ENCODE peak calls at places on chromosome 4, in nine cellular contexts. D is Panc1; Z is kidney; X is ovary; H is pancreas; K is uterus; N is RWPE1; P is substantia nigra; I is CD4-positive, alpha-beta T cell. M is an unnamed sample.
A peak's percentile ranks its signal among the peaks of the same experiment; 100 is the strongest.

GRCh38 chr4:65450899-65451298 is 219.4 kb downstream of the EPHA5 start:
- DNase-seq in X (no peak), Z (no peak), H (no peak), D (no peak), P (no peak), I (no peak), N (no peak), K (no peak), M (no peak)

GRCh38 chr4:185835814-185836213 is 23.8 kb upstream of the SORBS2 start:
- DNase-seq in N (no peak), P (no peak), D (no peak), H (no peak), Z (no peak), I (no peak), K (no peak), X (no peak), M (no peak)

GRCh38 chr4:127188847-127189246 is 443.9 kb upstream of the INTU start:
- DNase-seq in K (no peak), X (no peak), H (no peak), I (no peak), N (no peak), D (no peak), P (no peak), Z (no peak), M (no peak)

GRCh38 chr4:51885371-51885770 is 42.4 kb downstream of the DCUN1D4 start:
- DNase-seq in H (no peak), I (no peak), K (no peak), D (no peak), X (no peak), Z (no peak), N (peak; percentile 23), P (no peak), M (no peak)

GRCh38 chr4:67452100-67452887 is 93.0 kb downstream of the CENPC start:
- DNase-seq in P (no peak), Z (no peak), H (no peak), N (no peak), K (no peak), D (no peak), X (no peak), I (no peak), M (no peak)

GRCh38 chr4:88989990-88990389 is 67.0 kb downstream of the FAM13A start:
- DNase-seq in N (no peak), K (no peak), H (no peak), Z (no peak), D (no peak), X (no peak), P (no peak), I (no peak), M (no peak)

GRCh38 chr4:129429566-129430339 is 333.8 kb downstream of the C4orf33 start:
- DNase-seq in Z (no peak), P (no peak), D (no peak), K (no peak), N (peak; percentile 2), I (no peak), X (no peak), H (no peak), M (no peak)

GRCh38 chr4:178970433-178971140 is 1528.3 kb upstream of the AGA start:
- DNase-seq in I (no peak), H (no peak), Z (no peak), P (no peak), N (no peak), K (no peak), D (no peak), X (no peak), M (no peak)

GRCh38 chr4:122764808-122765189 is 32.3 kb downstream of the BBS12 start:
- DNase-seq in X (no peak), P (no peak), K (no peak), D (no peak), H (no peak), N (peak; percentile 30), I (no peak), Z (no peak), M (no peak)

GRCh38 chr4:156476359-156476758 is 495.2 kb downstream of the PDGFC start:
- DNase-seq in D (peak; percentile 79), X (no peak), N (peak; percentile 81), Z (no peak), I (no peak), K (no peak), H (no peak), P (no peak), M (peak; percentile 48)

GRCh38 chr4:118139241-118139640 is 105.0 kb downstream of the NDST3 start:
- DNase-seq in P (no peak), K (no peak), D (no peak), N (no peak), I (no peak), Z (no peak), X (no peak), H (no peak), M (no peak)

GRCh38 chr4:1599491-1600210 is 84.5 kb downstream of the FAM53A start:
- DNase-seq in P (no peak), N (no peak), H (no peak), D (no peak), K (no peak), I (no peak), X (no peak), Z (peak; percentile 67), M (no peak)

GRCh38 chr4:101953949-101954348 is 163.4 kb downstream of the BANK1 start:
- DNase-seq in I (no peak), D (no peak), X (no peak), H (no peak), Z (no peak), N (peak; percentile 12), P (no peak), K (no peak), M (peak; percentile 65)

GRCh38 chr4:107760281-107760947 is 40.4 kb upstream of the PAPSS1 start:
- DNase-seq in Z (no peak), H (peak; percentile 20), N (peak; percentile 55), P (no peak), K (no peak), I (no peak), D (no peak), X (no peak), M (no peak)

DNA sequence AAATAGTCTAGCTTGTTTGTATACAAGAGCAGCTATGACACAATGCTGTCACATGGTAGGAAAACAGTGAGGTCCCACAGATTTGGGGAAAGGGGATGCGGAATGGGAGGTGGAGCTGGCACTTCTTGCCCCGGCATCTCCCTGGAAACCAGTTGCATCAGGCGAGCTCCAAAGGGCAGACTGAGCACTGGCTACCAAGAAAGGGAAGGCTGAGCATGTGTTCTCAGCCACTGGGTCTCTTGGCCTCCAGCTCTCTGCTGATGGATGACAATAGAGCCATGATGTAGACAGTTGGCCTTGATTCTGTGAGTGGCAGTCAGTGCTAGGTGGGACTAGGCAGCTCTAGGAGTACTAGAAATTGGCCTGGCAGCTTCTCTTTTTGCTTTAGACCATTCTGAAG is 109.0 kb downstream of the UCHL1 start:
- DNase-seq in N (no peak), Z (no peak), P (peak; percentile 95), D (no peak), H (no peak), I (no peak), K (no peak), X (no peak), M (no peak)
- H3K27ac ChIP-seq in N (no peak overlapping the region), Z (no peak overlapping the region), P (peak overlapping the region; percentile 96), D (no peak overlapping the region), H (no peak overlapping the region), I (no peak overlapping the region), K (no peak overlapping the region), X (no peak overlapping the region), M (no peak overlapping the region)

GRCh38 chr4:142355417-142355930 is 490.6 kb downstream of the INPP4B start:
- DNase-seq in Z (no peak), P (no peak), D (no peak), I (no peak), K (no peak), N (no peak), X (no peak), H (no peak), M (no peak)

GRCh38 chr4:142356118-142356759 is 489.9 kb downstream of the INPP4B start:
- DNase-seq in D (no peak), I (no peak), X (no peak), N (no peak), H (no peak), K (no peak), Z (no peak), P (no peak), M (no peak)

GRCh38 chr4:142354041-142354440 is 492.1 kb downstream of the INPP4B start:
- DNase-seq in P (no peak), D (no peak), K (no peak), X (no peak), I (no peak), Z (no peak), H (no peak), N (no peak), M (no peak)

GRCh38 chr4:142353149-142353738 is 492.9 kb downstream of the INPP4B start:
- DNase-seq in K (no peak), D (no peak), N (peak; percentile 36), H (no peak), P (no peak), Z (no peak), I (no peak), X (no peak), M (peak; percentile 33)

GRCh38 chr4:142354794-142355416 is 491.2 kb downstream of the INPP4B start:
- DNase-seq in X (no peak), N (no peak), H (no peak), P (no peak), Z (no peak), D (no peak), K (no peak), I (no peak), M (no peak)
- H3K27ac ChIP-seq in X (no peak overlapping the region), N (no peak overlapping the region), H (no peak overlapping the region), P (no peak overlapping the region), Z (no peak overlapping the region), D (peak overlapping the region; percentile 54), K (peak overlapping the region; percentile 29), I (peak overlapping the region; percentile 72), M (no peak overlapping the region)

GRCh38 chr4:112898357-112899141 is 150.9 kb upstream of the ANK2 start:
- DNase-seq in P (no peak), Z (no peak), K (no peak), I (no peak), N (no peak), X (no peak), H (no peak), D (no peak), M (no peak)
- H3K27ac ChIP-seq in P (peak overlapping the region; percentile 23), Z (no peak overlapping the region), K (peak overlapping the region; percentile 82), I (no peak overlapping the region), N (no peak overlapping the region), X (no peak overlapping the region), H (no peak overlapping the region), D (no peak overlapping the region), M (no peak overlapping the region)

GRCh38 chr4:158121203-158121586 is 51.6 kb downstream of the GASK1B start:
- DNase-seq in P (no peak), K (peak; percentile 41), N (peak; percentile 6), I (no peak), X (peak; percentile 44), D (no peak), Z (no peak), H (no peak), M (no peak)

GRCh38 chr4:158125325-158125724 is 47.5 kb downstream of the GASK1B start:
- DNase-seq in H (no peak), P (no peak), Z (no peak), I (no peak), K (no peak), X (no peak), D (no peak), N (no peak), M (no peak)

GRCh38 chr4:158122501-158122900 is 50.3 kb downstream of the GASK1B start:
- DNase-seq in H (no peak), Z (no peak), K (no peak), D (no peak), N (no peak), X (no peak), P (no peak), I (no peak), M (no peak)
- H3K27ac ChIP-seq in H (no peak overlapping the region), Z (no peak overlapping the region), K (peak overlapping the region; percentile 81), D (no peak overlapping the region), N (no peak overlapping the region), X (no peak overlapping the region), P (no peak overlapping the region), I (no peak overlapping the region), M (no peak overlapping the region)

M was measured in keratinocyte.